ENCODE peak calls at places on chromosomes 2 and 18, in eight cellular contexts. D is HCT116, N is trophoblast cell, A is GM23248, W is GM12878, Q is K562, M is neural progenitor cell, K is OCI-LY7. I is an unnamed sample. For H3K79me2, the result is how much of the 10 kb centered on the place peaks cover.

GRCh38 chr2:64866797-64867196 is 122.4 kb upstream of the SLC1A4 start:
- DNase-seq in D (no peak), N (no peak), A (peak), W (no peak), Q (no peak), M (no peak), K (no peak), I (no peak)

GRCh38 chr2:10500601-10501361 is 52.7 kb upstream of the ODC1 start:
- DNase-seq in D (no peak), N (no peak), A (peak), W (no peak), Q (no peak), M (no peak), K (no peak), I (no peak)

GRCh38 chr2:99104006-99104405 is 37.5 kb upstream of the C2orf15 start:
- DNase-seq in D (no peak), N (no peak), A (no peak), W (no peak), Q (peak), M (no peak), K (no peak), I (no peak)

GRCh38 chr18:80232030-80232429 is 15.3 kb downstream of the PARD6G start:
- DNase-seq in D (no peak), N (no peak), A (no peak), W (no peak), Q (no peak), M (no peak), K (no peak), I (no peak)

GRCh38 chr2:235105821-235106359 is 154.1 kb downstream of the SH3BP4 start:
- DNase-seq in D (no peak), N (no peak), A (no peak), W (no peak), Q (no peak), M (no peak), K (no peak), I (no peak)

GRCh38 chr2:98773907-98774306 is 43.0 kb upstream of the MGAT4A start:
- DNase-seq in D (no peak), N (no peak), A (no peak), W (no peak), Q (no peak), M (no peak), K (no peak), I (no peak)

GRCh38 chr2:175003875-175004729 is 1.1 kb downstream of the CHN1 start:
- DNase-seq in D (no peak), N (peak), A (peak), W (no peak), Q (no peak), M (peak), K (no peak), I (no peak)

GRCh38 chr2:219418570-219419189 is 503 bp downstream of the DES start:
- DNase-seq in D (no peak), N (peak), A (peak), W (no peak), Q (no peak), M (peak), K (no peak), I (no peak)

GRCh38 chr2:88932677-88933076 is 241.2 kb downstream of the RPIA start:
- DNase-seq in D (no peak), N (no peak), A (no peak), W (no peak), Q (no peak), M (no peak), K (no peak), I (no peak)

GRCh38 chr2:12199661-12200258 is 453.3 kb downstream of the LPIN1 start:
- DNase-seq in D (no peak), N (no peak), A (no peak), W (no peak), Q (no peak), M (no peak), K (no peak), I (no peak)

GRCh38 chr2:54589340-54590215 is 133.5 kb downstream of the SPTBN1 start:
- DNase-seq in D (no peak), N (peak), A (no peak), W (no peak), Q (peak), M (no peak), K (peak), I (no peak)

GRCh38 chr2:56444339-56444738 is 260.5 kb downstream of the CCDC85A start:
- DNase-seq in D (no peak), N (no peak), A (no peak), W (no peak), Q (no peak), M (peak), K (no peak), I (no peak)

GRCh38 chr2:49002750-49003149 is 151.6 kb downstream of the FSHR start:
- DNase-seq in D (no peak), N (no peak), A (peak), W (no peak), Q (no peak), M (no peak), K (no peak), I (no peak)

GRCh38 chr2:229081411-229081810 is 189.7 kb downstream of the PID1 start:
- DNase-seq in D (no peak), N (no peak), A (no peak), W (no peak), Q (no peak), M (no peak), K (no peak), I (no peak)

DNA sequence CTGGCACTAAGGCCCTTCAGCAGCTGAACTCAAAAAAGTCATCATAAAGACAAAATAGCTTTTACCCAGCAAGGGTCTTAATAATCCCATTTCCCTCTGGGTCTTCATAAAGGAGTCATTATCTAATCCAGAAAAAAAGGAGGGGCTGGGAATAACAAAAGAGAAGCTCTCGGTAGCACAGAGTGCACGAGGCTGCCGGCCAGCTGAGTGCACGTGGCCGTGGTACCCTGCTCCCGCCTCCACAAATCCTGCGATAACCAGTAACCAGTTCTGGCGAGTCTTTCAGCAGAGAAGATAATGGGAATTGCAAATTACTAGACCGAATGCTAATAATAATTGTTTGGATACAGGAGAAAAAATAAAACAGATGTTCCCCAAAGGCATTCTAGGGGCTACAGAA is 7.5 kb downstream of the NRP2 start:
- DNase-seq in D (no peak), N (no peak), A (no peak), W (no peak), Q (no peak), M (no peak), K (no peak), I (no peak)
- H3K79me2 ChIP-seq in D (under half), N (under half), A (under half), W (under half), Q (under half), M (half or more), K (under half), I (under half)

GRCh38 chr2:230738924-230739323 is 26.3 kb downstream of the CAB39 start:
- DNase-seq in D (no peak), N (no peak), A (no peak), W (no peak), Q (no peak), M (no peak), K (no peak), I (no peak)
- H3K79me2 ChIP-seq in D (half or more), N (under half), A (half or more), W (half or more), Q (half or more), M (half or more), K (half or more), I (half or more)

DNA sequence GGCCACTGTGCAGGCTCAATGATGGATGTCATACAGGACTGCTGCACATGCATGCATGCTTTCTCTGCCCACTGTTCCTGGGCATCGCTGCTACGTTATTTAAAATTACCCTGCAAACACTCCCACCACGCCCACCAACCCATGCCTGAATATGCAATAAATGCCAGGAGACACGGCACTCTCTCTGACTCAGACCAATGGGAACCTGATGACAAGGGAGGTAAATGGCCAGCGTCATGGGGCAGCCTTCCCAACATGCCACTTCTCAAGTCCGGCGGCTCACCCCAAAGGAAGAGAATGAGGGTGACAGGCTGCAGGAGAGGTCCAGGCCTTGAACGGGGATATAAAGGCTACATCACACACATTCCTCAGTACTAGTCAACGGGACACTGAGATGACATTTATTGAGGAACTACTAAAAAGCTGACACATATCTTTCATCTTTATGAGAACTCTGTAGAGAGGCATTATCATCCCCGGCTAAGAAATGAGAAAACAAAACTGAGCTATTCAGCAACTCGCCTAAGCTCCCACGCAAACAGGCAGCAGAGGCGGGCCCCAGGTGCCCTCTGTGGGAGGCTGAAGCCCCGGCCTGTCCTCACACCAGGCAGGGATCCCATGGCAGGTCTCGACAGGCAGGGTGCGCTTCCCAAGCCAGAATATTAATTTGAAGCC is 166.5 kb downstream of the HDAC4 start:
- DNase-seq in D (no peak), N (no peak), A (no peak), W (no peak), Q (no peak), M (no peak), K (no peak), I (peak)
- H3K79me2 ChIP-seq in D (under half), N (under half), A (under half), W (under half), Q (under half), M (half or more), K (under half), I (half or more)

GRCh38 chr18:25334588-25334987 is 17.4 kb downstream of the ZNF521 start:
- DNase-seq in D (no peak), N (no peak), A (no peak), W (no peak), Q (no peak), M (no peak), K (no peak), I (no peak)
- H3K79me2 ChIP-seq in D (under half), N (under half), A (under half), W (under half), Q (under half), M (half or more), K (under half), I (half or more)

GRCh38 chr2:53543083-53543482 is 224.5 kb upstream of the CHAC2 start:
- DNase-seq in D (no peak), N (no peak), A (no peak), W (no peak), Q (no peak), M (no peak), K (no peak), I (no peak)
- H3K79me2 ChIP-seq in D (under half), N (under half), A (under half), W (under half), Q (under half), M (under half), K (under half), I (under half)